ENCODE peak calls at places on chromosomes 12 and 14, in four cellular contexts. M is mammary epithelial cell, I is cardiac fibroblast, Q is Peyer's patch. B is an unnamed sample.

GRCh38 chr12:944201-944600 is 5.3 kb downstream of the RAD52 start:
- DNase-seq in M (no peak), I (no peak), Q (no peak), B (no peak)

GRCh38 chr12:47712171-47712570 is 6.3 kb upstream of the RPAP3 start:
- DNase-seq in M (no peak), I (no peak), Q (no peak), B (no peak)

GRCh38 chr12:7042847-7043246 is 17.7 kb upstream of the C1S start:
- DNase-seq in M (peak), I (peak), Q (no peak), B (peak)

GRCh38 chr14:20332946-20333782 is at the start of gene CCNB1IP1:
- DNase-seq in M (peak), I (peak), Q (peak), B (peak)

GRCh38 chr12:5614206-5614605 is 182.3 kb downstream of the NTF3 start:
- DNase-seq in M (no peak), I (no peak), Q (no peak), B (no peak)

GRCh38 chr12:92614502-92614901 is 88.3 kb upstream of the PLEKHG7 start:
- DNase-seq in M (no peak), I (no peak), Q (no peak), B (no peak)

GRCh38 chr12:121753844-121754264 is 39.6 kb downstream of the RHOF start:
- DNase-seq in M (no peak), I (no peak), Q (no peak), B (no peak)

GRCh38 chr12:6766651-6767300 is 613 bp downstream of the PTMS start:
- DNase-seq in M (peak), I (peak), Q (peak), B (peak)

GRCh38 chr12:51389302-51389999 is 1.8 kb downstream of the GALNT6 start:
- DNase-seq in M (no peak), I (peak), Q (peak), B (peak)

GRCh38 chr14:105863296-105864108 is 337.1 kb downstream of the TMEM121 start:
- DNase-seq in M (no peak), I (no peak), Q (peak), B (no peak)

GRCh38 chr12:100908501-100908900 is 113.9 kb downstream of the ANO4 start:
- DNase-seq in M (peak), I (peak), Q (no peak), B (peak)

GRCh38 chr14:97723321-97723720 is 926.1 kb downstream of the VRK1 start:
- DNase-seq in M (no peak), I (no peak), Q (no peak), B (no peak)

GRCh38 chr12:90940872-90941499 is 14.0 kb downstream of the CCER1 start:
- DNase-seq in M (peak), I (peak), Q (no peak), B (peak)

GRCh38 chr12:116717466-116718457 is 20.1 kb downstream of the SPRING1 start:
- DNase-seq in M (no peak), I (peak), Q (peak), B (no peak)

GRCh38 chr12:68455676-68456345 is 123.6 kb upstream of the MDM1 start:
- DNase-seq in M (no peak), I (peak), Q (no peak), B (no peak)

GRCh38 chr14:80607430-80608200 is 333.9 kb downstream of the CEP128 start:
- DNase-seq in M (no peak), I (peak), Q (no peak), B (peak)

GRCh38 chr12:93376436-93377251 is 1.1 kb upstream of the NUDT4 start:
- DNase-seq in M (peak), I (peak), Q (no peak), B (peak)

GRCh38 chr12:72282721-72283120 is 10.6 kb downstream of the TRHDE start:
- DNase-seq in M (peak), I (peak), Q (no peak), B (no peak)

GRCh38 chr14:75831455-75831854 is 150.3 kb downstream of the TGFB3 start:
- DNase-seq in M (peak), I (peak), Q (peak), B (peak)

GRCh38 chr12:24447678-24448077 is 498.2 kb upstream of the SOX5 start:
- DNase-seq in M (no peak), I (no peak), Q (no peak), B (no peak)

GRCh38 chr12:79063258-79063657 is 198.7 kb downstream of the SYT1 start:
- DNase-seq in M (no peak), I (peak), Q (no peak), B (no peak)

GRCh38 chr12:77325505-77325904 is 260.1 kb upstream of the E2F7 start:
- DNase-seq in M (no peak), I (no peak), Q (no peak), B (no peak)

GRCh38 chr14:36300337-36300736 is 20.1 kb downstream of the MBIP start:
- DNase-seq in M (no peak), I (peak), Q (no peak), B (no peak)

GRCh38 chr14:65846469-65846868 is 433.9 kb downstream of the FUT8 start:
- DNase-seq in M (no peak), I (no peak), Q (no peak), B (peak)

GRCh38 chr14:90681889-90682429 is 134.3 kb downstream of the TTC7B start:
- DNase-seq in M (peak), I (no peak), Q (no peak), B (peak)

GRCh38 chr12:40752011-40752410 is 59.8 kb downstream of the CNTN1 start:
- DNase-seq in M (peak), I (no peak), Q (no peak), B (no peak)

GRCh38 chr14:101078892-101079221 is 175.3 kb upstream of the RTL1 start:
- DNase-seq in M (no peak), I (no peak), Q (peak), B (no peak)

GRCh38 chr12:6039894-6040601 is 84.4 kb downstream of the VWF start:
- DNase-seq in M (peak), I (peak), Q (peak), B (peak)

GRCh38 chr14:53237488-53237887 is 84.4 kb upstream of the DDHD1 start:
- DNase-seq in M (no peak), I (no peak), Q (no peak), B (no peak)

GRCh38 chr14:70097576-70098256 is 91.0 kb downstream of the SLC8A3 start:
- DNase-seq in M (no peak), I (no peak), Q (no peak), B (no peak)

GRCh38 chr12:111193067-111193466 is 175.8 kb downstream of the PHETA1 start:
- DNase-seq in M (no peak), I (no peak), Q (no peak), B (no peak)
- H3K4me3 ChIP-seq in M (no peak), I (no peak), Q (no peak), B (no peak)

GRCh38 chr12:49790741-49791140 is 37.5 kb downstream of the NCKAP5L start:
- DNase-seq in M (no peak), I (no peak), Q (no peak), B (no peak)

GRCh38 chr12:49791700-49792099 is 36.5 kb downstream of the NCKAP5L start:
- DNase-seq in M (no peak), I (no peak), Q (no peak), B (no peak)

GRCh38 chr12:49791156-49791555 is 37.1 kb downstream of the NCKAP5L start:
- DNase-seq in M (no peak), I (no peak), Q (no peak), B (no peak)

GRCh38 chr12:49787672-49788071 is 40.5 kb downstream of the NCKAP5L start:
- DNase-seq in M (no peak), I (no peak), Q (no peak), B (no peak)

DNA sequence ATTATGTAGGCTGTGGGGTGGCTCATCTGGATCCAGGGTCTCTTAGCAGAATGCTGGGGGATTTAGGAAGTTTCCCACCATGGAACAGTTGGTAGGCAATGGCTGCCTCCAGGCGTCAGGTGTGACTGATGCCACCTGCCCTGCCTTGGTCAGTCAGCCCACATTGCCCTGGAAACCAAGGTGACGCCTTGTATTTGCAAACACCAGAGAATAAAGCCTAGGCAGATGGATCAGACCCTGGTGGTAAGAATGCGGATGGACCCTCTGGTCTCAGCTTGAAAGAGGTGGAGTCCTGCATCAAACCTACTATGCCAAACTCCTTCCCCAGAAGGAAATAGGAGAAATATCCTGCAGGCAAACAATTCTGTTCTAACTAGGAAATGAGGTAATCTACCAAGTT is 38.2 kb downstream of the NCKAP5L start:
- DNase-seq in M (no peak), I (no peak), Q (no peak), B (no peak)
- TF ChIP-seq CTCF in M (no peak), I (no peak), Q (no peak), B (no peak)

DNA sequence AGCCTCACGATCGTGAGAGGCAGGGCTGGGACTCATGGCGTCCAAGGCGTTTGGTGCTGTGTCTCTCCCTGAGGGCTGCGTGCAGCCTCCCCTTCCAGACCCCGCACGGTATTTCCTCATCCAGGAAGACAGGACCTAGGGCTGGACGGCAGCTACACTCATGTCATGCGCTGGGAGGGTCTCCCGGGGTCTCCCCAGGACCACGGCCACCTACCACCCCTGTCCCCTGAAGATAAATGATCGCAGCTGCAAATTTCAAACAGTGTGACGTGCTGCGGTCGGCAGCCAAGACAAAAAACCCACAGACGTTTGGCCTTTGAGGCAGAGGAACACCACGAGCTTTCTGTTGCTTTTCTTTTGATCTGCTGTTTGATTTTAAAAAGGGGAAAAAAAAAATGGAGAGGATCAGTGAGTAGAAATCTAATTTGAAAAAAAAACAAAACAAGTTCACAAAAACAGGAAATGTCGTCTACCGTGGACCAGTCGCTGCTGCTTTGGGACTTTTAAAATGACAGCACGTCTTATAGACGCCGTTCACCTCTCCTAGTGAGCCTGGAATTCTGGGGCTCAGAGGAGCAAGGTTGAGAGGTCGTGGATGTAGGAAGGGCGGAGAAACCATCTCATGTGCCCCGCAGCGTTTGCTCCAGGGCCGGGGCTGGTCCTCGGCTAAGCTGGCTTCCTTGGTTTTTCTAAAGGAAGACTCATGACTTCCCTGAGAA is 237.6 kb downstream of the SLC41A2 start:
- DNase-seq in M (no peak), I (peak), Q (peak), B (no peak)
- H3K4me3 ChIP-seq in M (no peak), I (no peak), Q (peak), B (no peak)

GRCh38 chr14:23033801-23034497 is 751 bp downstream of the PSMB5 start:
- DNase-seq in M (no peak), I (no peak), Q (no peak), B (no peak)

GRCh38 chr14:23030936-23031335 is 3.8 kb downstream of the PSMB5 start:
- DNase-seq in M (no peak), I (no peak), Q (no peak), B (peak)

GRCh38 chr14:23035303-23036164 is 834 bp upstream of the PSMB5 start:
- DNase-seq in M (no peak), I (no peak), Q (no peak), B (no peak)

GRCh38 chr14:23040100-23040499 is 1.9 kb upstream of the PSMB11 start:
- DNase-seq in M (no peak), I (no peak), Q (no peak), B (no peak)

GRCh38 chr14:23034498-23035302 is at the start of gene PSMB5:
- DNase-seq in M (peak), I (peak), Q (peak), B (peak)
- TF ChIP-seq CTCF in M (no peak), I (no peak), Q (no peak), B (peak)

DNA sequence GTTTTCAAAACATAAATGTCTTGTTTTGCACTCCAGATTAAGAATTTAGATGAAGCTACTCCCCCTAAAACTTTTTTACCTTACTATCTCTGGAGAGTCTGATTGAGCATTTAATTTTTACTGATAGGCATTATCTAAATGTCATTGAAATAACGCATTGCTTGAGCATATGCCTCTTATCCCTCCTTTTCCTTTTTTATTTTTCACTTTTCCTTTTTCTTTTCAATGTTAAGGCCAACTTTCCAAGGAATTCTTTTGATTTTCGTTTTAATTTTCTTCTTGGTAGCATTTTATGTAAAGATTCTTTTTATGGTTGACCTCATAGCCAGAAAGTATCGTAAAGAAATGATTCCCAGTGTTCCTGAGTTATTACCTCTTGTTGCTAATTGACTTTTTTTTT is 2.9 kb downstream of the SRP54 start:
- DNase-seq in M (no peak), I (no peak), Q (no peak), B (no peak)
- H3K4me3 ChIP-seq in M (no peak), I (no peak), Q (no peak), B (no peak)

GRCh38 chr14:103336191-103336590 is 2.2 kb downstream of the EIF5 start:
- DNase-seq in M (no peak), I (no peak), Q (no peak), B (no peak)

GRCh38 chr14:103330536-103330935 is 3.5 kb upstream of the EIF5 start:
- DNase-seq in M (no peak), I (no peak), Q (no peak), B (no peak)

GRCh38 chr14:103334644-103335603 is 887 bp downstream of the EIF5 start:
- DNase-seq in M (peak), I (peak), Q (peak), B (peak)

GRCh38 chr14:103332143-103332919 is 1.7 kb upstream of the EIF5 start:
- DNase-seq in M (no peak), I (no peak), Q (peak), B (no peak)

DNA sequence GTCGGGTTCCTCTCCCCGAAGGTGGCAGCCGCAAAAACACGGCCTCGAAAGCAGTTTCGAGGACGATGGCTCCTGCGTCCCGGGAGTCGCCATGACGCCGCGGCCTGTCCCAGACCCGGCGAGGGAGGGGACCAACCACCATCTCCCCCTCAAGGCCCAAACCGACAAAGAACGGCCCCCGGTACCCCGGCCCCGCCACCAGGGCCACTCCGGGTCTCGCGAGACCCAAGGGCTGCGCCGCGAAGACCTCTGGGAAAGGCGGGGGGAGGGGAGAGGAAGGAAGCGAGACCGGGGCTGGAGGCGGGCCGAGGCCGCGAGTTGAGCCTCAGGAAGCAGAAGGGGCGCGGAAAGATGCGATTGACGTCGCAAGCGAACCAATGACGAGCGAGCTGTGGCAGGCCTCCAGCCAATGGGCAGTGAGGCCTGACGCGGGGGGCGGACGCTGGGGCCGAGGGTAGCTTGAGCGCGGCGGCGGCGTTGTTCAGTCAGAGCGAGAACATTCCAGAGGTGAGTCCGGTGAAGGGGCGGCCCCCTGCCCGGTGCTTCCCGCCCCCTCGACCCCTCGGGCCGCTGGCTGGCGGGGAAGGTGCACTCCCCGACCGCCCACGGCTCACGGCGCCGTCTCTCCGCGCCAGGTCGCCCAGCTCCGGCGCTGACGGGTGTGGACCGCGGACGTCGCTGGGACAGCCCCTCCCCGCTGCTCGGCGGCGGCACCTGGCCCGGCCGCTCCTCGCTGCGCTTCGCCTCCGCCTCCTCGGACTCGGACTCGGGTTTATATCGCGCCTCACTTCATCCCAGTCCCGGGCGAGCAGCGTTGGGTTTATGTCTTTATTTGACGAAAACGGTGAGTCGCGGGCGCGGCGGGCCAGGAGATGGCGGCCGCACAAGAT is at the start of gene EIF5:
- DNase-seq in M (peak), I (peak), Q (peak), B (peak)
- TF ChIP-seq CTCF in M (peak), I (peak), Q (peak), B (no peak)

GRCh38 chr12:132471858-132472255 is 18.1 kb upstream of the FBRSL1 start:
- DNase-seq in M (no peak), I (no peak), Q (no peak), B (no peak)

GRCh38 chr12:132470417-132470816 is 19.5 kb upstream of the FBRSL1 start:
- DNase-seq in M (no peak), I (no peak), Q (no peak), B (no peak)

GRCh38 chr12:132472386-132472785 is 17.6 kb upstream of the FBRSL1 start:
- DNase-seq in M (no peak), I (no peak), Q (no peak), B (no peak)

GRCh38 chr12:132469423-132469822 is 20.5 kb upstream of the FBRSL1 start:
- DNase-seq in M (no peak), I (no peak), Q (no peak), B (no peak)

DNA sequence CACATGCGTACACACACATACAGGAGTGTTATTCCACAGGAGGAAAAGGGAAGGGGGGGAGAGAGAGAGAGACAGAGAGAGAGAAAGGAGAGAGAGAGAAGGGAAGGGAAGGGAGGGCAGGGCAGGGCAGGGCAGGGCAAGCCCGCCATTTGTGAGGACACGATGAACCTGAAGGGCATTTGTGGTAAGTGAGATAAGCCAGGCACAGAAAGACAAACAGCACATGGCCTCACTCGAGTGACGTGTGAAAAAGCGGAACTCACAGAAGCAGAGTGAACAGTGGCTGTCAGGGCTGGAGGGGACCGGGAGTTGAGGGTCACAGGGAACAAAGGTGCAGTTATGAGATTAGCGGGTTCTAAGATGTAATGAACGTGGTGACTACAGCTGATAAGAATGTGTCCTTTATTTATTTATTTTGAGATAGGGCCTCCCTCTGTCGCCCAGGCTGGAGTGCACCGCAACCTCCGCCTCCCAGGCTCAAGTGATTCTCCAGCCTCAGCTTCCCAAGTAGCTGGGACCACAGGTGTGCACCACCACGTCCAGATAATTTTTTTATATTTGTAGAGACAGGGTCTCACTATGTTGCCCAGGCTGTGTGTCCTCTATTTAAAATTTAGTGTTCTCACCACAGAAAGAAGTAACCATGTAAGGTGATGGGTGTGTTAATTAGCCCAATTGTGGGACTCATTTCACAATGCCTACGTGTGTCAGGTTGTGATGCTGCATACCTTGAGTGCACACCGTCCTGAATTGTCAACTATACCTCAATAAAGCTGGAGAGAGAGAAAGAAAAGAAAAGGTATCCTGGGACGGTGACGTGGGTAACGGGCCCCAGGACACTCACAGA is 18.7 kb upstream of the FBRSL1 start:
- DNase-seq in M (no peak), I (no peak), Q (peak), B (peak)
- H3K4me3 ChIP-seq in M (no peak), I (no peak), Q (no peak), B (no peak)

GRCh38 chr12:15584366-15585041 is 204.7 kb downstream of the EPS8 start:
- DNase-seq in M (no peak), I (peak), Q (peak), B (peak)
- TF ChIP-seq CTCF in M (peak), I (peak), Q (peak), B (peak)

GRCh38 chr14:93171366-93171765 is 13.3 kb downstream of the MOAP1 start:
- DNase-seq in M (no peak), I (no peak), Q (no peak), B (no peak)

GRCh38 chr14:93175492-93175891 is 9.2 kb downstream of the MOAP1 start:
- DNase-seq in M (no peak), I (no peak), Q (peak), B (no peak)

GRCh38 chr14:93173943-93174395 is 10.7 kb downstream of the MOAP1 start:
- DNase-seq in M (peak), I (peak), Q (peak), B (peak)
- H3K4me3 ChIP-seq in M (no peak), I (no peak), Q (no peak), B (no peak)

GRCh38 chr12:120453977-120454376 is 7.7 kb downstream of the GATC start:
- DNase-seq in M (peak), I (peak), Q (no peak), B (peak)
- TF ChIP-seq CTCF in M (peak), I (peak), Q (peak), B (peak)

B was measured in epithelial cell of esophagus.